ENCODE peak calls at places on chromosomes 2 and 18, in four cellular contexts. V, S, A and C are unnamed samples.

GRCh38 chr2:43018179-43019024 is 208.0 kb downstream of the ZFP36L2 start:
- DNase-seq in V (no peak), S (no peak), A (no peak), C (no peak)

GRCh38 chr18:2903006-2903405 is 56.2 kb downstream of the EMILIN2 start:
- DNase-seq in V (no peak), S (no peak), A (no peak), C (no peak)

GRCh38 chr2:172674034-172674967 is 61.3 kb upstream of the RAPGEF4 start:
- DNase-seq in V (peak; percentile 47), S (peak; percentile 13), A (no peak), C (no peak)

GRCh38 chr2:10404324-10405143 is 43.6 kb downstream of the ODC1 start:
- DNase-seq in V (no peak), S (no peak), A (no peak), C (no peak)

GRCh38 chr18:77131100-77131651 is 1.4 kb downstream of the MBP start:
- DNase-seq in V (no peak), S (no peak), A (no peak), C (no peak)

GRCh38 chr2:163733301-163733938 is 2.4 kb downstream of the FIGN start:
- DNase-seq in V (no peak), S (no peak), A (no peak), C (no peak)

GRCh38 chr2:3490191-3491158 is 28.9 kb downstream of the ADI1 start:
- DNase-seq in V (no peak), S (no peak), A (no peak), C (no peak)

GRCh38 chr2:62038980-62039771 is 133.7 kb downstream of the COMMD1 start:
- DNase-seq in V (no peak), S (no peak), A (peak; percentile 98), C (no peak)

GRCh38 chr2:74573747-74574562 is 19.4 kb downstream of the DOK1 start:
- DNase-seq in V (no peak), S (no peak), A (peak; percentile 59), C (no peak)

GRCh38 chr2:234676859-234677450 is 180.1 kb upstream of the ARL4C start:
- DNase-seq in V (no peak), S (no peak), A (no peak), C (no peak)

GRCh38 chr18:69974365-69974764 is 26.7 kb upstream of the CD226 start:
- DNase-seq in V (no peak), S (no peak), A (no peak), C (no peak)

GRCh38 chr2:143489135-143489534 is 359.9 kb downstream of the ARHGAP15 start:
- DNase-seq in V (no peak), S (no peak), A (no peak), C (no peak)

GRCh38 chr2:46157072-46157965 is 139.9 kb upstream of the EPAS1 start:
- DNase-seq in V (no peak), S (no peak), A (no peak), C (no peak)

GRCh38 chr2:74625658-74626425 is 22.3 kb downstream of the M1AP start:
- DNase-seq in V (no peak), S (no peak), A (no peak), C (no peak)

GRCh38 chr18:54392621-54393023 is 34.9 kb downstream of the C18orf54 start:
- DNase-seq in V (no peak), S (peak; percentile 27), A (no peak), C (peak; percentile 23)

GRCh38 chr2:190119257-190119656 is 56.7 kb upstream of the MSTN start:
- DNase-seq in V (peak; percentile 29), S (no peak), A (no peak), C (no peak)

GRCh38 chr2:60318544-60318943 is 234.9 kb downstream of the BCL11A start:
- DNase-seq in V (no peak), S (no peak), A (no peak), C (no peak)

GRCh38 chr2:174341301-174341994 is 6.7 kb downstream of the SP9 start:
- DNase-seq in V (no peak), S (peak; percentile 81), A (peak; percentile 30), C (peak; percentile 77)

GRCh38 chr2:75573145-75573878 is 12.6 kb upstream of the EVA1A start:
- DNase-seq in V (no peak), S (no peak), A (no peak), C (no peak)

GRCh38 chr18:39960545-39960944 is 1994.5 kb upstream of the PIK3C3 start:
- DNase-seq in V (no peak), S (no peak), A (no peak), C (no peak)

GRCh38 chr18:32383040-32383819 is 87.5 kb downstream of the GAREM1 start:
- DNase-seq in V (no peak), S (no peak), A (no peak), C (no peak)

GRCh38 chr2:133241231-133241575 is 327.1 kb downstream of the NCKAP5 start:
- DNase-seq in V (no peak), S (no peak), A (no peak), C (no peak)
- TF ChIP-seq SUZ12 in V (no peak), S (no peak), A (no peak), C (no peak)

GRCh38 chr2:134256961-134257360 is 3.1 kb downstream of the MGAT5 start:
- DNase-seq in V (no peak), S (no peak), A (no peak), C (no peak)
- TF ChIP-seq SUZ12 in V (no peak), S (no peak), A (no peak), C (no peak)

GRCh38 chr2:70793450-70793849 is 3.0 kb upstream of the FIGLA start:
- DNase-seq in V (no peak), S (no peak), A (no peak), C (no peak)

GRCh38 chr2:70790079-70790963 is at the start of gene FIGLA:
- DNase-seq in V (no peak), S (no peak), A (no peak), C (no peak)

GRCh38 chr2:70784320-70784719 is 6.1 kb downstream of the FIGLA start:
- DNase-seq in V (no peak), S (no peak), A (no peak), C (no peak)

GRCh38 chr2:70785137-70785911 is 5.1 kb downstream of the FIGLA start:
- DNase-seq in V (no peak), S (no peak), A (no peak), C (peak; percentile 53)

GRCh38 chr2:70789304-70790078 is 952 bp downstream of the FIGLA start:
- DNase-seq in V (peak; percentile 57), S (peak; percentile 77), A (no peak), C (peak; percentile 77)
- TF ChIP-seq SUZ12 in V (no peak), S (no peak), A (no peak), C (no peak)

DNA sequence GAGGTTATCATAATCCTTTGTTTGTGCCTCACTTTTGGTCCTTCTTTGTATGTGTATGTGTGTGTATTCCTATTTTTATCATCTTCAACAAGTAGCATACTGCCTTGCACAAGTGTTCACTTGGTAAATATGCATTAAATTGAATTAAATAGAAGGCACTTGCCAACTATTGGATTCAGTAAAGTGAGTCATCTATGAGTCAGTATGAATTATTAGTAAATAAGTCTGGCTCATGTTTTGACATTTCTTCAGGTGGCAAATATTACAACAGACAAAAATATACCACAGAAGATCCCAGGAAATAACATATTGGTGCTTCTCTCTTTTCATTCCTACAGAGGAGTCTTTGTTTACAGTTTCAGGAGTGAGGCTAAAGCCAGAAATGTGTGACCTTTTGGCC is 84.1 kb downstream of the CDK15 start:
- DNase-seq in V (no peak), S (no peak), A (no peak), C (no peak)
- TF ChIP-seq SUZ12 in V (no peak), S (no peak), A (no peak), C (no peak)

GRCh38 chr2:220503446-220503845 is 876.0 kb downstream of the SLC4A3 start:
- DNase-seq in V (no peak), S (no peak), A (no peak), C (no peak)

GRCh38 chr2:220506466-220506865 is 879.0 kb downstream of the SLC4A3 start:
- DNase-seq in V (no peak), S (no peak), A (no peak), C (no peak)

GRCh38 chr2:220502539-220502938 is 875.1 kb downstream of the SLC4A3 start:
- DNase-seq in V (no peak), S (no peak), A (no peak), C (no peak)

GRCh38 chr2:220509921-220510320 is 882.5 kb downstream of the SLC4A3 start:
- DNase-seq in V (no peak), S (no peak), A (no peak), C (no peak)

GRCh38 chr2:220504890-220505564 is 877.6 kb downstream of the SLC4A3 start:
- DNase-seq in V (no peak), S (no peak), A (no peak), C (no peak)
- TF ChIP-seq SUZ12 in V (no peak), S (no peak), A (no peak), C (no peak)

GRCh38 chr2:20557226-20557625 is 93.7 kb downstream of the HS1BP3 start:
- DNase-seq in V (no peak), S (no peak), A (no peak), C (no peak)
- TF ChIP-seq SUZ12 in V (no peak), S (no peak), A (no peak), C (no peak)

GRCh38 chr2:20145497-20146193 is 79.3 kb downstream of the SDC1 start:
- DNase-seq in V (no peak), S (no peak), A (peak; percentile 68), C (no peak)
- TF ChIP-seq SUZ12 in V (no peak), S (no peak), A (no peak), C (no peak)